ENCODE peak calls at places on chromosome 19, in seven cellular contexts. S, T, H, C, U, V and J are unnamed samples. For H3K4me1, the result is how much of the 10 kb centered on the place peaks cover.

GRCh38 chr19:33785795-33786194 is 10.9 kb upstream of the KCTD15 start:
- DNase-seq in C (no peak), U (no peak), T (no peak), V (peak), S (peak), H (no peak), J (no peak)

GRCh38 chr19:28429356-28429755 is 783.6 kb downstream of the UQCRFS1 start:
- DNase-seq in C (no peak), H (no peak), S (no peak), T (no peak), V (no peak), U (no peak), J (no peak)

GRCh38 chr19:28785961-28786360 is 427.0 kb downstream of the UQCRFS1 start:
- DNase-seq in U (no peak), H (no peak), V (no peak), T (no peak), C (peak), S (no peak), J (no peak)

GRCh38 chr19:18202759-18203407 is 959 bp downstream of the RAB3A start:
- DNase-seq in S (peak), V (peak), C (peak), H (no peak), U (no peak), T (peak), J (peak)

GRCh38 chr19:34232566-34233481 is 21.5 kb upstream of the GARRE1 start:
- DNase-seq in U (no peak), T (no peak), C (no peak), S (peak), H (peak), V (peak), J (no peak)

GRCh38 chr19:17716309-17716929 is 2.9 kb upstream of the MAP1S start:
- DNase-seq in C (peak), V (peak), U (no peak), H (no peak), T (no peak), S (no peak), J (no peak)

GRCh38 chr19:33960566-33960965 is 163.9 kb downstream of the KCTD15 start:
- DNase-seq in C (no peak), S (no peak), T (no peak), H (no peak), U (no peak), V (no peak), J (no peak)

GRCh38 chr19:40159744-40160143 is 31.5 kb upstream of the MAP3K10 start:
- DNase-seq in U (no peak), T (no peak), S (no peak), V (no peak), C (no peak), H (no peak), J (no peak)

GRCh38 chr19:46610851-46611770 is 10.0 kb downstream of the CALM3 start:
- DNase-seq in H (peak), V (no peak), U (no peak), C (no peak), T (no peak), S (peak), J (no peak)

GRCh38 chr19:46748325-46749109 is 2.3 kb upstream of the STRN4 start:
- DNase-seq in V (peak), S (peak), C (peak), T (peak), U (no peak), H (no peak), J (peak)

GRCh38 chr19:48417436-48417835 is 24.0 kb downstream of the GRIN2D start:
- DNase-seq in H (no peak), C (no peak), U (no peak), S (no peak), T (no peak), V (no peak), J (no peak)

GRCh38 chr19:49380391-49380790 is 7.7 kb upstream of the KASH5 start:
- DNase-seq in V (no peak), H (no peak), C (no peak), U (no peak), T (no peak), S (no peak), J (no peak)

GRCh38 chr19:46629546-46630025 is 4.7 kb upstream of the PTGIR start:
- DNase-seq in S (peak), U (no peak), T (no peak), H (no peak), C (no peak), V (no peak), J (no peak)

GRCh38 chr19:30374791-30375650 is 2.8 kb downstream of the ZNF536 start:
- DNase-seq in T (no peak), V (peak), S (no peak), C (peak), U (no peak), H (no peak), J (no peak)

GRCh38 chr19:30144794-30145193 is 202.8 kb downstream of the URI1 start:
- DNase-seq in S (no peak), U (no peak), V (no peak), T (peak), C (no peak), H (peak), J (no peak)

GRCh38 chr19:51531349-51532315 is at the start of gene SIGLEC6:
- DNase-seq in S (no peak), H (peak), T (peak), U (peak), C (peak), V (no peak), J (peak)

GRCh38 chr19:40671404-40671803 is 19.0 kb downstream of the NUMBL start:
- DNase-seq in H (peak), S (no peak), U (no peak), V (no peak), C (no peak), T (no peak), J (no peak)

GRCh38 chr19:48368942-48369341 is 4.8 kb downstream of the SYNGR4 start:
- DNase-seq in S (no peak), C (no peak), V (no peak), T (peak), H (no peak), U (no peak), J (no peak)

GRCh38 chr19:50303558-50303957 is 25.6 kb downstream of the KCNC3 start:
- DNase-seq in V (no peak), T (no peak), H (no peak), U (no peak), S (no peak), C (no peak), J (no peak)

GRCh38 chr19:13275016-13275722 is 125.0 kb downstream of the IER2 start:
- DNase-seq in H (no peak), C (no peak), U (no peak), T (no peak), S (no peak), V (no peak), J (no peak)

GRCh38 chr19:28793391-28794168 is 419.4 kb downstream of the UQCRFS1 start:
- DNase-seq in U (no peak), H (no peak), C (peak), S (no peak), V (no peak), T (no peak), J (no peak)

GRCh38 chr19:14972676-14973075 is 7.0 kb downstream of the SLC1A6 start:
- DNase-seq in H (no peak), C (no peak), S (no peak), V (no peak), U (no peak), T (no peak), J (no peak)

GRCh38 chr19:18904334-18905057 is 8.5 kb upstream of the CERS1 start:
- DNase-seq in S (no peak), U (no peak), C (no peak), T (no peak), V (no peak), H (no peak), J (no peak)

GRCh38 chr19:45901432-45901903 is 945 bp downstream of the MYPOP start:
- DNase-seq in V (peak), H (no peak), T (peak), S (peak), U (no peak), C (peak), J (no peak)

GRCh38 chr19:49546825-49547565 is 19.2 kb downstream of the RCN3 start:
- DNase-seq in V (peak), S (peak), U (no peak), H (no peak), C (peak), T (peak), J (peak)

GRCh38 chr19:14871619-14872230 is 14.2 kb downstream of the OR7A17 start:
- DNase-seq in V (peak), U (no peak), H (no peak), S (peak), C (peak), T (no peak), J (no peak)

GRCh38 chr19:46426506-46427162 is 2.1 kb downstream of the PNMA8C start:
- DNase-seq in U (no peak), T (peak), C (peak), S (peak), H (peak), V (peak), J (peak)

GRCh38 chr19:42254083-42254849 is 662 bp downstream of the ERF start:
- DNase-seq in H (peak), S (peak), U (no peak), T (peak), V (peak), C (peak), J (no peak)

GRCh38 chr19:46791944-46792343 is 3.5 kb upstream of the SLC1A5 start:
- DNase-seq in U (no peak), S (no peak), V (no peak), T (no peak), H (no peak), C (no peak), J (no peak)

GRCh38 chr19:15372891-15373301 is 6.7 kb downstream of the AKAP8 start:
- DNase-seq in S (no peak), H (no peak), C (no peak), T (no peak), V (no peak), U (no peak), J (no peak)

DNA sequence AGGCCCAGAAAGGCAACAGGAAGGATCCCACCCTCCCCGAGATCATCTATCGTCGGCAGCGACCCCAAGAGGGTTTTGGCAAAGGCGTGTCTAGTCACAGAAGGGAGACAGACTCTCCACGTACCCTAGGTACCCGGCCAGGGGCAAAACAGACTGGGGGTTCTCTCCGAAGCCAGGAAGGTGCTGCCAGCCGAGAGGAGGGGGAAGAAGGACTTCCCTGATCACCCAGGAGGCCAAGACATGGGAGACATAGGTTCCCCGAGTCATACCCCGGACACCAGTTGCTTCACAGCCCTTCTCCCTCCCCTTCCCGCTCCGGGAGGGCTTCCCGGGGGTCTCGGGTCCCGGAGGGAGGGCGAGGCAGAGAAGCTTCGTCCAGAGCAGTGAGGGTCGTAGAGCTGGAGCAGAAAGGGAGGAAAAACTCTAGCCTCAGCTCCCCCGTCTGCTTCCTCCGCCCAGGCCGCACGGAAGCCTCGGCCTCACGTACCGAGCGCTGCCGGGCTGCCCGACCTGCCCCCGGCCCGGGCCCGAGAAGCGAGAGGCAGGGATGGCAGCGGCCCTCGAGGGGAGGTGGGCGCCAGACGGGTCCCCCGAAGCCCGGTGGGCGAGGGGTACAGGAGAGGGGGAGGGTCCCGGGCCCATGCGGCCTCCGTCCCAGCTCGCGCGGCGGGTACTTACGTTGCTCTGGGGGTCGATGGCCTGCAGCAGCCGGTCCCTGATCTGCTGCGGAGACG is 643 bp downstream of the MED26 start:
- DNase-seq in C (no peak), H (peak), S (no peak), T (peak), V (peak), U (no peak), J (peak)
- H3K4me1 ChIP-seq in C (under half), H (half or more), S (under half), T (under half), V (under half), U (under half), J (under half)

GRCh38 chr19:38304866-38305429 is 897 bp downstream of the C19orf33 start:
- DNase-seq in V (no peak), T (peak), C (peak), U (no peak), H (peak), S (no peak), J (peak)
- H3K4me3 ChIP-seq in V (no peak), T (no peak), C (peak), U (no peak), H (peak), S (no peak), J (peak)

GRCh38 chr19:2615782-2616181 is 86.7 kb downstream of the GNG7 start:
- DNase-seq in H (peak), T (no peak), S (no peak), C (no peak), V (no peak), U (no peak), J (no peak)
- H3K4me1 ChIP-seq in H (half or more), T (under half), S (under half), C (under half), V (under half), U (under half), J (under half)

GRCh38 chr19:52554216-52554971 is 15.7 kb upstream of the ZNF701 start:
- DNase-seq in H (no peak), T (no peak), S (no peak), V (peak), U (no peak), C (no peak), J (no peak)

GRCh38 chr19:52557231-52557995 is 12.7 kb upstream of the ZNF701 start:
- DNase-seq in C (no peak), T (no peak), U (no peak), V (no peak), H (no peak), S (no peak), J (no peak)
- H3K4me3 ChIP-seq in C (no peak), T (no peak), U (no peak), V (no peak), H (no peak), S (no peak), J (no peak)

DNA sequence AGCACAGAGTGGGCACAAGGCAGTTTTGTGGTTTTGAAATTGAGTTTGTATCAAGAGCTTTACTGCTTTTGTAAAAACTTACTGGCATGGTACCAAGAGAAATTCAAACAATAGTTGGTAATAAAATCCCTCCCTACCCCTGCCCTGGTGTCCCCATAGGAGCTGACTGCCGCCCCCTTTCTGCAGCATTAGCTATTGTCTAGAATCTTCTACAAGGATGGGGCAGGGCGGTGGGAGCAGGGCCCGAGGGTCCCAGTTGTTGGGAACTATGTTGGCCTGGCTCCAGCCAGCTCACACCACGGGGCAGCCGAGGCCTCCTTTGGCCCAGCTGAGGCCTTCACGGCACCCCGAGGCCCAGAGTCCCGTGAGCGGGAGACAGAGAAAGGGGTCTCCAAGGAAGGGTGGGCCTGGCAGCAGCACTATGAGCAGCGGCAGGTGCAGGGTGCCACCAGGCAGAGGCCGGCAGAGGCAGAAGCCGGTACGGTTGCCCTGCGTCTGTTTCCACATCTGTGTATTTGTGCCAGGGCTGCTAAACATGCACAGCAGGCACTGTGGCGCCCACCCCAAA is 57.9 kb downstream of the KDM4B start:
- DNase-seq in U (no peak), S (peak), T (no peak), V (no peak), H (no peak), C (peak), J (no peak)
- H3K4me1 ChIP-seq in U (under half), S (under half), T (under half), V (under half), H (under half), C (under half), J (under half)

GRCh38 chr19:56101746-56102535 is 19.2 kb downstream of the ZNF787 start:
- DNase-seq in S (no peak), C (no peak), T (no peak), H (no peak), V (no peak), U (no peak), J (no peak)

GRCh38 chr19:56101095-56101494 is 20.0 kb downstream of the ZNF787 start:
- DNase-seq in T (no peak), S (no peak), H (no peak), U (no peak), C (no peak), V (no peak), J (no peak)

GRCh38 chr19:56097776-56098175 is 23.3 kb downstream of the ZNF787 start:
- DNase-seq in H (no peak), U (no peak), T (no peak), S (no peak), C (no peak), V (no peak), J (no peak)

GRCh38 chr19:56098731-56099577 is 22.1 kb downstream of the ZNF787 start:
- DNase-seq in T (no peak), C (no peak), U (no peak), V (no peak), S (no peak), H (no peak), J (no peak)

DNA sequence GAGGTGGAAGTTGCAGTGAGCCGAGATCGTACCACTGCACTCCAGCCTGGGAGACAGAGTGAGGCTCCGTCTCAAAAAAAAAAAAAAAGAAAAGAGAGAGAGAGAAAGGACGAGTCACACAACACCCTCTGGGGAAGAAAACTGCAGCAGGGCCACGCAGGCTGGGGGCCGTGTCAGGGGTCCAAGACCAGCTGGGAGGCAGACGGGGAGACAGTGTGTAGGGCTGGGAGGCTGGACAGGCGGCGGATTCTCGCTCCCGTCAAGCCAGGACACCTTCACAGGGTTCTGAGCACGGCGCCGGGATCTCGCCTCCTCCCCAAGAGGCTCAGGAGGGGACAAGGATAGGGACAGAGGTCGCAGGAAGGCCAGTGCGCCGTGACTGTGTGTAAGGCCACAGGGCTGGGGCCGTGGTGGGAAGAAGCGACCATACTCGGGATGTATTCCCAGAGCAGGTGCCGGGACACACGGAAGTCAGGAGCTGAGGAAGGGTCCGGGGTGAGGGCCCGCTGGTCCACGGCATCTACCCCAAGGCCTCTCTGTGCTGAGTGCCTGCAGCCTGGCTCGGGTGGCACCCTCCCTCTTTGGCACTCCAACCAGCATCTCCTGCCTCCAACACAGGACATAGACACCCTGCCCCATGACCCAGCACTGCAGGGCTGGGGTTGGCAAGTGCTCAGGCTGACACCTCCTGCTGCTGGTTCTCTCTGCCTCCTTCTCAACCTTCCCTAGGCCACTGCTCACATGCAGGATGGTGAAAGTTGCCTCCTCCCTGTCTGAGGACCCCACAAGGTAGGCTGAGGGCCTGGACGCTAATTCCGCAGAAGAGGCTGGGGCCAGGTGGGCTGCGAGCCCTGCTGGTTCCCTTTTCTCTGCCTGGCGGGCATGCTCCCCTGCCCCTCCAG is 21.2 kb downstream of the ZNF787 start:
- DNase-seq in V (no peak), C (no peak), U (no peak), T (no peak), H (peak), S (no peak), J (no peak)
- H3K4me3 ChIP-seq in V (no peak), C (no peak), U (no peak), T (no peak), H (no peak), S (no peak), J (no peak)